ENCODE peak calls at places on chromosomes 3 and 15, in four cellular contexts. One of them, this sample, is unnamed. For H3K4me1, the result is how much of the 10 kb centered on the place peaks cover.

GRCh38 chr15:92770641-92771040 is 115.1 kb upstream of the FAM174B start:
- DNase-seq in IMR-90: no peak
- DNase-seq in H1: no peak
- DNase-seq in K562: no peak
- DNase-seq in this sample: no peak

GRCh38 chr3:10337323-10338163 is 16.6 kb upstream of the SEC13 start:
- DNase-seq in IMR-90: no peak
- DNase-seq in H1: no peak
- DNase-seq in K562: no peak
- DNase-seq in this sample: no peak

GRCh38 chr3:47705391-47705790 is 76.3 kb downstream of the SMARCC1 start:
- DNase-seq in IMR-90: no peak
- DNase-seq in H1: no peak
- DNase-seq in K562: no peak
- DNase-seq in this sample: no peak

GRCh38 chr3:179788996-179789395 is 136.2 kb downstream of the USP13 start:
- DNase-seq in IMR-90: no peak
- DNase-seq in H1: no peak
- DNase-seq in K562: no peak
- DNase-seq in this sample: no peak

GRCh38 chr3:65342084-65342683 is 654.4 kb upstream of the ADAMTS9 start:
- DNase-seq in IMR-90: peak
- DNase-seq in H1: peak
- DNase-seq in K562: peak
- DNase-seq in this sample: no peak

GRCh38 chr3:9183811-9184463 is 65.5 kb downstream of the SRGAP3 start:
- DNase-seq in IMR-90: no peak
- DNase-seq in H1: peak
- DNase-seq in K562: no peak
- DNase-seq in this sample: no peak

GRCh38 chr3:52774066-52774713 is 3.2 kb upstream of the ITIH1 start:
- DNase-seq in IMR-90: no peak
- DNase-seq in H1: no peak
- DNase-seq in K562: no peak
- DNase-seq in this sample: no peak

GRCh38 chr3:109018828-109019227 is 65.1 kb upstream of the GUCA1C start:
- DNase-seq in IMR-90: peak
- DNase-seq in H1: no peak
- DNase-seq in K562: no peak
- DNase-seq in this sample: no peak

GRCh38 chr3:132916096-132916495 is 122.1 kb upstream of the TMEM108 start:
- DNase-seq in IMR-90: no peak
- DNase-seq in H1: no peak
- DNase-seq in K562: no peak
- DNase-seq in this sample: no peak

GRCh38 chr15:29685156-29686078 is 136.9 kb downstream of the TJP1 start:
- DNase-seq in IMR-90: peak
- DNase-seq in H1: peak
- DNase-seq in K562: no peak
- DNase-seq in this sample: no peak

GRCh38 chr3:104606812-104607211 is 759.9 kb upstream of the ALCAM start:
- DNase-seq in IMR-90: no peak
- DNase-seq in H1: no peak
- DNase-seq in K562: no peak
- DNase-seq in this sample: no peak

GRCh38 chr3:126288314-126288713 is 68.9 kb downstream of the KLF15 start:
- DNase-seq in IMR-90: no peak
- DNase-seq in H1: peak
- DNase-seq in K562: no peak
- DNase-seq in this sample: no peak

GRCh38 chr15:99426431-99427105 is 139.2 kb upstream of the MEF2A start:
- DNase-seq in IMR-90: no peak
- DNase-seq in H1: no peak
- DNase-seq in K562: no peak
- DNase-seq in this sample: no peak

GRCh38 chr3:195859061-195859845 is 47.5 kb upstream of the MUC4 start:
- DNase-seq in IMR-90: peak
- DNase-seq in H1: peak
- DNase-seq in K562: peak
- DNase-seq in this sample: no peak

GRCh38 chr3:183252973-183253363 is at the start of gene B3GNT5:
- DNase-seq in IMR-90: no peak
- DNase-seq in H1: no peak
- DNase-seq in K562: peak
- DNase-seq in this sample: no peak

GRCh38 chr15:79635149-79635771 is 203.1 kb downstream of the MINAR1 start:
- DNase-seq in IMR-90: no peak
- DNase-seq in H1: no peak
- DNase-seq in K562: no peak
- DNase-seq in this sample: no peak

GRCh38 chr15:60652245-60652644 is 173.3 kb upstream of the ICE2 start:
- DNase-seq in IMR-90: no peak
- DNase-seq in H1: no peak
- DNase-seq in K562: no peak
- DNase-seq in this sample: no peak

GRCh38 chr15:60649845-60650548 is 171.1 kb upstream of the ICE2 start:
- DNase-seq in IMR-90: peak
- DNase-seq in H1: no peak
- DNase-seq in K562: no peak
- DNase-seq in this sample: peak

GRCh38 chr15:60652870-60653269 is 173.9 kb upstream of the ICE2 start:
- DNase-seq in IMR-90: no peak
- DNase-seq in H1: no peak
- DNase-seq in K562: no peak
- DNase-seq in this sample: no peak

GRCh38 chr15:60651155-60651554 is 172.2 kb upstream of the ICE2 start:
- DNase-seq in IMR-90: no peak
- DNase-seq in H1: no peak
- DNase-seq in K562: no peak
- DNase-seq in this sample: no peak

GRCh38 chr15:60651734-60652141 is 172.8 kb upstream of the ICE2 start:
- DNase-seq in IMR-90: no peak
- DNase-seq in H1: no peak
- DNase-seq in K562: no peak
- DNase-seq in this sample: peak
- H3K4me1 ChIP-seq in IMR-90: under half
- H3K4me1 ChIP-seq in H1: under half
- H3K4me1 ChIP-seq in K562: under half
- H3K4me1 ChIP-seq in this sample: under half

DNA sequence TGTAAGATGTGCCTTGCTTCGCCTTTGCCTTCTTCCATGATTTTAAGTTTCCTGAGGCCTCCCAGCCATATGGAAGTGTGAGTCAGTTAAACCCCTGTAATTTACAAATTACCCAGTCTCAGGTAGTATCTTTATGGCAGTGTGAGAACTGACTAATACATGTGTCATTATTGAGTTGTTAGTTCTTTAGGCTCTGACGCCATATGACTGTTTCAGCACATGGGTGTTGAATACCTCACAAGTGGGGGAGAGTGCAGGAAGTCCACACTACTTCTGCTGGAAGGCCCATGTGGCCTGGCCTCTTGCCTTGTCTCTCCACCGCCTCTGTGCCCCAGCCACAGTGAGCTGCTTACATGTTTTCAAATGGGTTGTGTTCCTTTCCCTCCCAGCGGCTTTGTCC is 28.5 kb downstream of the MFSD1 start:
- DNase-seq in IMR-90: peak
- DNase-seq in H1: no peak
- DNase-seq in K562: no peak
- DNase-seq in this sample: no peak
- TF ChIP-seq CHD1 in IMR-90: no peak
- TF ChIP-seq CHD1 in H1: no peak
- TF ChIP-seq CHD1 in K562: no peak
- TF ChIP-seq CHD1 in this sample: no peak

GRCh38 chr15:75653347-75653913 is 5.7 kb downstream of the SNX33 start:
- DNase-seq in IMR-90: no peak
- DNase-seq in H1: no peak
- DNase-seq in K562: no peak
- DNase-seq in this sample: no peak
- H3K4me1 ChIP-seq in IMR-90: under half
- H3K4me1 ChIP-seq in H1: under half
- H3K4me1 ChIP-seq in K562: half or more
- H3K4me1 ChIP-seq in this sample: under half

GRCh38 chr3:127831723-127832172 is 9.4 kb upstream of the MGLL start:
- DNase-seq in IMR-90: peak
- DNase-seq in H1: peak
- DNase-seq in K562: peak
- DNase-seq in this sample: no peak

GRCh38 chr3:127833281-127834032 is 11.1 kb upstream of the MGLL start:
- DNase-seq in IMR-90: no peak
- DNase-seq in H1: no peak
- DNase-seq in K562: no peak
- DNase-seq in this sample: no peak

GRCh38 chr3:127827808-127828207 is 5.5 kb upstream of the MGLL start:
- DNase-seq in IMR-90: no peak
- DNase-seq in H1: no peak
- DNase-seq in K562: no peak
- DNase-seq in this sample: no peak

GRCh38 chr3:127825764-127826163 is 3.4 kb upstream of the MGLL start:
- DNase-seq in IMR-90: no peak
- DNase-seq in H1: no peak
- DNase-seq in K562: no peak
- DNase-seq in this sample: no peak

DNA sequence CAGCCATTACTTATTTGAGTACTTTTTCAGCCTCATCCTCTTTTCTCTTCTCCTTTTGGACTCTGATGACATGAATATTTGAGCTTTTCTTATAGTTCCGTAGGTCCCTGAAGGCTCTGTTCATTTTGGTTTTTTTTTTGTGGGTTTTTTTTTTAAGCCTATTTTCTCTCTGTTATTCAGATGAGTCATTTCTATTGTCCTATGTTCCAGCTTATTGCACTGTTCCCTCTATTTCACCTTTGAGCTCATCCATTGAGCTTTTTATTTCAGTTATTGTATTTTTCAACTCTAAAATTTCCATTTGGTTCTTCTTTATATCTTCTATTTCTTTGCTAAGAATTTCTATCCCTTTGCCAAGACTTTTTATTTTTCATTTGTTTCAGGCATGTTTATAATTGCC is 7.2 kb upstream of the MGLL start:
- DNase-seq in IMR-90: no peak
- DNase-seq in H1: no peak
- DNase-seq in K562: no peak
- DNase-seq in this sample: no peak
- TF ChIP-seq CHD1 in IMR-90: no peak
- TF ChIP-seq CHD1 in H1: no peak
- TF ChIP-seq CHD1 in K562: no peak
- TF ChIP-seq CHD1 in this sample: no peak

DNA sequence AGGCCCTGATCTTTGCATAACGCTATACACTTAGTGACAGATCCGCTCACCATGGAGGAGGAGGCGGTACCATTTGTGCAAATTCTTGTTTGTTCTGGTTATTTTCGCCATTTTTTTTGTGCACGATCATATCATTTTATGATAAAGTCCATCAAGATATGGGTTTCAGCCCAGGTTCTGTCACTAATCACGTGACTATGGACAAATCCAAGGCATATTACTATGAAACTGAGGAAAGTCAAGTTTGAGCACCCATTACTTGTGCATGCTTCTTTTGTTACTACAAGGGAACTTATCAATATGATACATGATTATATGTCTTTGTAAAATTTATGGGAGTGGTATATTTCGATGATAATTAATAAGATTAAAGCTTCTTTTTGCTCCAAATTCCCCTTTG is 829.5 kb downstream of the ROBO2 start:
- DNase-seq in IMR-90: no peak
- DNase-seq in H1: no peak
- DNase-seq in K562: no peak
- DNase-seq in this sample: no peak
- H3K4me1 ChIP-seq in IMR-90: under half
- H3K4me1 ChIP-seq in H1: under half
- H3K4me1 ChIP-seq in K562: under half
- H3K4me1 ChIP-seq in this sample: under half

GRCh38 chr3:164458986-164459385 is 619.3 kb downstream of the SI start:
- DNase-seq in IMR-90: no peak
- DNase-seq in H1: no peak
- DNase-seq in K562: no peak
- DNase-seq in this sample: no peak

GRCh38 chr3:164465172-164465571 is 613.1 kb downstream of the SI start:
- DNase-seq in IMR-90: peak
- DNase-seq in H1: no peak
- DNase-seq in K562: no peak
- DNase-seq in this sample: no peak

GRCh38 chr3:164459526-164460151 is 618.7 kb downstream of the SI start:
- DNase-seq in IMR-90: no peak
- DNase-seq in H1: no peak
- DNase-seq in K562: no peak
- DNase-seq in this sample: no peak

DNA sequence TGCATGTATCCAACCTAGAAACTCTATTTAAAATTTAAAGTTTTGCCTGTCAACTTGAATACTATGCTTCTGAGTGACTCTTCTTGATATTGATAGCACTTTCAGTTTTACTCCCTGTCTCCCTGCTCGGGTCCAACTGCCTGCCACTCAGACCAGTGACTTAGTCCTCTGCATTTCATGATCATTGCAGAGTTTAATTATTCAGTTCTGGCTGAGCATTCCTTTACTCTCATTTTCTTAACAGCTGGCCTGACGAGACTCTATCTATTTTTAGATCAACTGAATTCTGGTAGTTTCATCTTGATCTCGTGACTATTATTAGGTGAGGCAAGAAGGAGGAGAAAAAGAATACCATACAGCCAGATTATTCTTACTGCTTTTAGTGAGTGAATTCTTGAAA is 617.4 kb downstream of the SI start:
- DNase-seq in IMR-90: no peak
- DNase-seq in H1: no peak
- DNase-seq in K562: no peak
- DNase-seq in this sample: no peak
- TF ChIP-seq CHD1 in IMR-90: no peak
- TF ChIP-seq CHD1 in H1: no peak
- TF ChIP-seq CHD1 in K562: no peak
- TF ChIP-seq CHD1 in this sample: no peak

GRCh38 chr15:65089206-65089824 is 12.8 kb downstream of the KBTBD13 start:
- DNase-seq in IMR-90: peak
- DNase-seq in H1: no peak
- DNase-seq in K562: no peak
- DNase-seq in this sample: no peak
- H3K4me1 ChIP-seq in IMR-90: under half
- H3K4me1 ChIP-seq in H1: under half
- H3K4me1 ChIP-seq in K562: under half
- H3K4me1 ChIP-seq in this sample: under half

DNA sequence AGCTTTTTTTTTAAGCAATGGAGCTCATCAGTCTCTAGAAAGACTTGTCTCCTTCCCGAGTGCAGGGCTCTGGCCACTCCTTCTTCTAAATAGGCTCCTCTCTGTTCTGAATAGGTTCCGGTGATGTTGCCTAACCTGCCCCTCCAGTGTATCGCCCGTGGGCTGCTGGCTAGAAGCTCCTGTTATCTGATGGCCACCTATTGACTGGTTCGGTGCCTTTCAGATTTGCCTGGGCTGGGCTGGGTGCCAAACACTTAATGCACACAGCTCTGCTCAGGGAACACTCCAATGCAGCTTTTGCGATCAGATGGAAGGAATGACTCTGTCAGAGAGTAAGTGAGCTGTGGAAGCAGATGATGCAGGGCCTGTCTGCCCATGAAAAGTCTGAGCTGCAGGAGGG is 112.9 kb downstream of the CORO2B start:
- DNase-seq in IMR-90: no peak
- DNase-seq in H1: no peak
- DNase-seq in K562: no peak
- DNase-seq in this sample: no peak
- TF ChIP-seq CHD1 in IMR-90: no peak
- TF ChIP-seq CHD1 in H1: no peak
- TF ChIP-seq CHD1 in K562: no peak
- TF ChIP-seq CHD1 in this sample: no peak

This sample was measured in GM12878.